ENCODE peak calls at places on chromosomes 4 and X, in four cellular contexts. O is GM12878, V is HepG2, B is K562. I is an unnamed sample.

GRCh38 chr4:134935320-134935719 is 733.7 kb upstream of the PABPC4L start:
- DNase-seq in V (no peak), O (no peak), B (peak; percentile 10), I (peak; percentile 25)

GRCh38 chr4:7431696-7432530 is 2.8 kb downstream of the PSAPL1 start:
- DNase-seq in V (no peak), O (no peak), B (no peak), I (no peak)

GRCh38 chr4:59612235-59612634 is 1587.9 kb upstream of the ADGRL3 start:
- DNase-seq in V (no peak), O (no peak), B (no peak), I (no peak)

GRCh38 chrX:134374910-134375309 is 85.1 kb upstream of the HPRT1 start:
- DNase-seq in B (no peak), O (no peak), V (no peak), I (no peak)

GRCh38 chr4:14396183-14396582 is 606.1 kb upstream of the CPEB2 start:
- DNase-seq in B (no peak), V (no peak), O (no peak), I (no peak)

GRCh38 chr4:168362025-168362401 is 43.5 kb upstream of the DDX60 start:
- DNase-seq in B (no peak), V (no peak), O (no peak), I (no peak)

GRCh38 chrX:124931241-124931640 is 388.4 kb upstream of the TEX13C start:
- DNase-seq in O (no peak), B (no peak), V (no peak), I (no peak)

GRCh38 chrX:114985967-114986592 is 31.3 kb downstream of the IL13RA2 start:
- DNase-seq in O (no peak), V (no peak), B (no peak), I (no peak)

GRCh38 chrX:53281321-53281822 is at the start of gene IQSEC2:
- DNase-seq in B (peak; percentile 79), O (no peak), V (no peak), I (peak; percentile 77)

GRCh38 chrX:3713225-3713936 is at the start of gene PRKX:
- DNase-seq in V (no peak), B (peak; percentile 83), O (peak; percentile 13), I (peak; percentile 67)

GRCh38 chr4:98677799-98678198 is 19.4 kb upstream of the TSPAN5 start:
- DNase-seq in V (no peak), B (no peak), O (no peak), I (no peak)

DNA sequence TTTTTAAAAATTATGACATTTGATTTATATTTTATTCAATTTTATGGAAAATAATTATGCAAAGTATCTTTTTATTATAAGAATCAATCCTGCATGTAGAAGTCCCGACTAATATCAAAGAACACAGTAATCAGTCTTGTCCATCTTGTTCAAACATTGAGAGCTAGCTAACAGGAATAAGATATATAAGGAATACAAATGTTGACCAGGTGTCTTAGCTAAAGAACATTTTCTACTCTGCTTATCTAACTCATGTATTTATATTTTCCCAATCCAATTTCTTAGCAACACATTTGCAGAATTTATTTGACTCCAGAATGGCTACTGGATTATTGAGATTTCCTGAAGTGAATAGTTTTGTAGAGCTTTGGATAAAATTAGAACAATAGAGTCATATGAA is 61.5 kb upstream of the NR3C2 start:
- DNase-seq in B (no peak), V (no peak), O (no peak), I (no peak)
- TF ChIP-seq FOXM1 in B (no peak), V (no peak), O (no peak), I (no peak)

GRCh38 chrX:82196866-82197265 is 995.0 kb downstream of the SH3BGRL start:
- DNase-seq in V (no peak), O (no peak), B (no peak), I (no peak)
- TF ChIP-seq SP1 in V (no peak), O (no peak), B (no peak), I (no peak)

DNA sequence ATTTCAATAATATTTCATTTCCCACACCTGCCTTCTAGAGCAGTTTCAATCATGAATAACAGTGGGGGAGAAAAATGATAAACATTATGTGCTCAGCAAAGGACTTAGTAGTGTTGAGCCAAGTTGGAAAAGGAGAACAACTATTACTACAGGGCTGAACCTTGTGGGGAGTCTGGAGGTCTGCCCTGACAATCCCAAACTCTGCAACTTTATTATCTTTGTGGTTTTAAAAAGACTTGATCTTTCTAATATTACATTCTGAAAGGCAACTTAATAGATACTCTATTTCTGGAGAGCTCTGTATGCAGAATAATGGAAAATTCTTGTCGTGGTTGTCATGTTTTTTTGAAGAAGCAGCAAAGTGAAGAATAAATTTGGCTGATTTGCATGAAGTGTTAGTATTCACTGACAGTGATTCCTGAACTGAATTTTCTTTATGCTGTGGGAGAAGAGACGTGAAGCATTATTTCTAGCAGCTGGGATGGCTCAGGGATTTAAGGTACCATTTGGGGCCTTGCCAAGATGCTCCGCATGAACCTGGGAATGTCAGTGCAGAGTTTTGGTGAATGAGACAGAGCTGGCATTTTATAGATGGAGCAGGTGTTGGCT is 116.2 kb downstream of the SPCS3 start:
- DNase-seq in V (no peak), O (no peak), B (no peak), I (no peak)
- TF ChIP-seq TARDBP in V (no peak), O (no peak), B (no peak), I (no peak)

DNA sequence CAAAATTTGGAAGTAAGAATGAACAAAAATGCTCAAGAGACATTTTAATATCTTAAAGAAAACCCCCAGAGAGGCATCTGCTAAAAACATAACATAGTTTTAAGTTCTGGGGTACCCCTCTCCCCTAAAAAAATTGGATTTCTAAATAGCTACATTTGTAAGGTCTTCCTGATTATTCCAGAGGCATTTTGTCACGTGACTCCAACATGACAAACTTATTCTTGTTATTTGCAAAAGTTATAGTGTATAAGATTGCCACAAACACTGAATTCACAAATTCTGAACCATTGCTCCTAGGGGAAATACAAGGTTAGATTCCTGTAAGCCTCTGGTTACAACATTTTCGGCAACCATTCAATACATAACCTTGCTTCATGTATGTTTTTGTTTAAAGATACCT is 73.4 kb downstream of the COL25A1 start:
- DNase-seq in V (no peak), O (no peak), B (no peak), I (no peak)
- TF ChIP-seq FOXM1 in V (no peak), O (no peak), B (no peak), I (no peak)

DNA sequence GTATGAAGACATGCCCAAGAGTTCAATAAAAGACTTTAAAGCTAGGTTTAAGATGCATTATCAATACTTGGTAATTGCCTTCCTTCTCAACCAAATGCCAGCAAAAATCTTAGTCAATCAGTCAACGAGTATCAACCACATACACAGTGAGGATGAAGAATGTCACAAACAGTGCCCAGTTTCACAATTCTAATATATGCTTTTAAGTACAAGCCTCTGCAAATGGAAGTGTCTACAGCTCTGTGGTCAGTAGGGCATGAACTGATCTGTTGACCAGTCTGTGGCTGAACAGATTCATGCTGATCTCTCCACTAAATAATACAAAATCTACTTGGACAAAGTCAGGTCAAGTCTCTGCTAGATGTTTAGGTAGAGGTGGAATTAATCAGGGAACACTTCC is 27.9 kb downstream of the PPARGC1A start:
- DNase-seq in V (peak; percentile 74), O (no peak), B (no peak), I (no peak)
- TF ChIP-seq SP1 in V (no peak), O (no peak), B (no peak), I (no peak)

GRCh38 chr4:142077048-142077447 is 440.7 kb downstream of the IL15 start:
- DNase-seq in B (no peak), O (no peak), V (no peak), I (no peak)
- TF ChIP-seq TARDBP in B (no peak), O (no peak), V (no peak), I (no peak)

GRCh38 chrX:2502668-2503519 is 2.1 kb upstream of the DHRSX start:
- DNase-seq in V (no peak), B (no peak), O (no peak), I (no peak)
- TF ChIP-seq FOXM1 in V (no peak), B (no peak), O (no peak), I (no peak)

GRCh38 chr4:8766610-8767009 is 105.0 kb downstream of the HMX1 start:
- DNase-seq in V (no peak), O (no peak), B (no peak), I (no peak)
- TF ChIP-seq SP1 in V (no peak), O (no peak), B (no peak), I (no peak)

DNA sequence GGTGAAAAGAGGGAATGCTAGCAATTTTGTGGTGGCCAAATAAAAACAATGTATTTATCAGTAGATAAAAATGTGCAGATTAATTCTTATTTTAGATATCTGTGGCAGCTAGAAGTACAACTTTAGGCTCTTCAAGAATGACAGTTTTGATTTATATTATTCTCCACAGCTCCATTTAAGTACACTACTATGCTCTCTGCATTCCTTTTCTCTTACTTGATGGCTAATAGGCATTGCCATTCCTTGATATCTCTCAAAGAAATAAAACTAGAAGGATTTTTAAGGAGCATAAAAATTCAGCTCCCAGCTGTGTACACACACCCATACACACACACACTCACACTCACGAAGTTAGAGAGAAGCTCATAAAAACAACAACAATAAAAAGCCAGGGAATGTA is 59.4 kb upstream of the H2AZ1 start:
- DNase-seq in V (no peak), O (no peak), B (no peak), I (no peak)
- TF ChIP-seq TARDBP in V (no peak), O (no peak), B (no peak), I (no peak)